ENCODE peak calls at places on chromosomes 7 and 10, in four cellular contexts. One of them, this sample, is unnamed.

GRCh38 chr10:103658049-103658577 is 164.6 kb downstream of the NEURL1 start:
- DNase-seq in K562: no peak
- DNase-seq in GM12878: no peak
- DNase-seq in H1: no peak
- DNase-seq in this sample: peak

GRCh38 chr7:1952169-1952760 is 280.5 kb downstream of the MAD1L1 start:
- DNase-seq in K562: no peak
- DNase-seq in GM12878: no peak
- DNase-seq in H1: no peak
- DNase-seq in this sample: no peak

GRCh38 chr7:101911011-101911799 is 93.8 kb downstream of the CUX1 start:
- DNase-seq in K562: no peak
- DNase-seq in GM12878: no peak
- DNase-seq in H1: no peak
- DNase-seq in this sample: no peak

GRCh38 chr7:13021566-13021965 is 334.1 kb downstream of the ARL4A start:
- DNase-seq in K562: no peak
- DNase-seq in GM12878: no peak
- DNase-seq in H1: no peak
- DNase-seq in this sample: peak

GRCh38 chr10:246431-246830 is 111.2 kb downstream of the ZMYND11 start:
- DNase-seq in K562: no peak
- DNase-seq in GM12878: no peak
- DNase-seq in H1: no peak
- DNase-seq in this sample: no peak

GRCh38 chr7:110484316-110484715 is 606.6 kb upstream of the LRRN3 start:
- DNase-seq in K562: no peak
- DNase-seq in GM12878: no peak
- DNase-seq in H1: no peak
- DNase-seq in this sample: no peak

GRCh38 chr10:21100190-21100589 is 203.1 kb upstream of the NEBL start:
- DNase-seq in K562: no peak
- DNase-seq in GM12878: no peak
- DNase-seq in H1: no peak
- DNase-seq in this sample: no peak

GRCh38 chr10:97643586-97643985 is 3.1 kb downstream of the PI4K2A start:
- DNase-seq in K562: no peak
- DNase-seq in GM12878: no peak
- DNase-seq in H1: no peak
- DNase-seq in this sample: no peak

GRCh38 chr10:75497997-75498797 is 66.8 kb downstream of the LRMDA start:
- DNase-seq in K562: no peak
- DNase-seq in GM12878: no peak
- DNase-seq in H1: no peak
- DNase-seq in this sample: no peak

GRCh38 chr7:1533255-1533568 is 2.7 kb downstream of the MAFK start:
- DNase-seq in K562: no peak
- DNase-seq in GM12878: no peak
- DNase-seq in H1: no peak
- DNase-seq in this sample: no peak

GRCh38 chr7:103447073-103447960 is 1.3 kb upstream of the SLC26A5 start:
- DNase-seq in K562: peak
- DNase-seq in GM12878: no peak
- DNase-seq in H1: peak
- DNase-seq in this sample: peak

GRCh38 chr7:17971392-17971791 is 31.1 kb upstream of the SNX13 start:
- DNase-seq in K562: no peak
- DNase-seq in GM12878: no peak
- DNase-seq in H1: no peak
- DNase-seq in this sample: no peak

GRCh38 chr7:72760602-72761001 is 67.4 kb downstream of the TYW1B start:
- DNase-seq in K562: no peak
- DNase-seq in GM12878: no peak
- DNase-seq in H1: no peak
- DNase-seq in this sample: no peak

GRCh38 chr10:117222552-117223412 is 18.1 kb upstream of the SLC18A2 start:
- DNase-seq in K562: no peak
- DNase-seq in GM12878: no peak
- DNase-seq in H1: no peak
- DNase-seq in this sample: no peak

GRCh38 chr10:33238643-33239042 is 95.8 kb downstream of the NRP1 start:
- DNase-seq in K562: no peak
- DNase-seq in GM12878: no peak
- DNase-seq in H1: no peak
- DNase-seq in this sample: no peak

GRCh38 chr7:104967088-104967487 is 46.9 kb upstream of the KMT2E start:
- DNase-seq in K562: peak
- DNase-seq in GM12878: no peak
- DNase-seq in H1: no peak
- DNase-seq in this sample: no peak

GRCh38 chr10:93600861-93601773 is at the start of gene RBP4:
- DNase-seq in K562: no peak
- DNase-seq in GM12878: no peak
- DNase-seq in H1: peak
- DNase-seq in this sample: peak

GRCh38 chr10:78359641-78360091 is 326.0 kb downstream of the RPS24 start:
- DNase-seq in K562: no peak
- DNase-seq in GM12878: no peak
- DNase-seq in H1: no peak
- DNase-seq in this sample: no peak

GRCh38 chr10:33612551-33612950 is 278.1 kb upstream of the NRP1 start:
- DNase-seq in K562: no peak
- DNase-seq in GM12878: no peak
- DNase-seq in H1: no peak
- DNase-seq in this sample: no peak

GRCh38 chr10:44516941-44517340 is 132.0 kb upstream of the CXCL12 start:
- DNase-seq in K562: no peak
- DNase-seq in GM12878: no peak
- DNase-seq in H1: no peak
- DNase-seq in this sample: no peak
- TF ChIP-seq CHD2 in K562: no peak
- TF ChIP-seq CHD2 in GM12878: no peak
- TF ChIP-seq CHD2 in H1: no peak
- TF ChIP-seq CHD2 in this sample: no peak

GRCh38 chr7:27213904-27214586 is 14.2 kb upstream of the HOXA13 start:
- DNase-seq in K562: no peak
- DNase-seq in GM12878: no peak
- DNase-seq in H1: no peak
- DNase-seq in this sample: no peak
- TF ChIP-seq EZH2 in K562: no peak
- TF ChIP-seq EZH2 in GM12878: no peak
- TF ChIP-seq EZH2 in H1: peak
- TF ChIP-seq EZH2 in this sample: no peak

DNA sequence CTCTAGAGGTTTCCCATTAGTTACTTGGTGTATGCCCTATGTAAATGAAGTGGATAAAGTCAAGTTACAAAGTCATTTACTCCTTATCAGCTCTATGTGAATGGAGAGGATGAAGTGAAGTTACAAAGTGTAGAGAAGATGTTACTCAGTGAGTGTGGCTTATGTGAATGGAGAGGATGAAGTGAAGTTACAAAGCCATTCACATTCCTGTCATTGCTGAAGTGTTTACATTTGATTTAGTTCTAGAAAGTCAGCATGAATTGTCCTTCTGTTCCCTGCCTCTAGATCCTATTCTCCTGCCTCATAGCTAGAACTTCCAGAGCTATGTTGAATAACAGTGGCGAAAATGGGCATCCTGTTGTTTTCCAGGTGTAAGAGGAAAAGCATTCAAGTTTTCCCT is 880.1 kb downstream of the DNAJB9 start:
- DNase-seq in K562: no peak
- DNase-seq in GM12878: no peak
- DNase-seq in H1: no peak
- DNase-seq in this sample: peak
- TF ChIP-seq CHD2 in K562: no peak
- TF ChIP-seq CHD2 in GM12878: no peak
- TF ChIP-seq CHD2 in H1: no peak
- TF ChIP-seq CHD2 in this sample: no peak

GRCh38 chr10:22783807-22784206 is 69.4 kb upstream of the PIP4K2A start:
- DNase-seq in K562: no peak
- DNase-seq in GM12878: no peak
- DNase-seq in H1: no peak
- DNase-seq in this sample: no peak
- TF ChIP-seq EZH2 in K562: no peak
- TF ChIP-seq EZH2 in GM12878: no peak
- TF ChIP-seq EZH2 in H1: no peak
- TF ChIP-seq EZH2 in this sample: no peak

GRCh38 chr7:41880107-41880506 is 177.2 kb upstream of the INHBA start:
- DNase-seq in K562: no peak
- DNase-seq in GM12878: no peak
- DNase-seq in H1: no peak
- DNase-seq in this sample: no peak
- TF ChIP-seq CHD2 in K562: no peak
- TF ChIP-seq CHD2 in GM12878: no peak
- TF ChIP-seq CHD2 in H1: no peak
- TF ChIP-seq CHD2 in this sample: no peak

GRCh38 chr7:139852482-139852845 is 23.4 kb downstream of the TBXAS1 start:
- DNase-seq in K562: no peak
- DNase-seq in GM12878: no peak
- DNase-seq in H1: no peak
- DNase-seq in this sample: peak

GRCh38 chr7:139853576-139854511 is 24.8 kb downstream of the TBXAS1 start:
- DNase-seq in K562: no peak
- DNase-seq in GM12878: no peak
- DNase-seq in H1: peak
- DNase-seq in this sample: no peak

GRCh38 chr7:139854803-139855497 is 25.9 kb downstream of the TBXAS1 start:
- DNase-seq in K562: no peak
- DNase-seq in GM12878: no peak
- DNase-seq in H1: peak
- DNase-seq in this sample: no peak

GRCh38 chr7:139857791-139858190 is 28.7 kb downstream of the TBXAS1 start:
- DNase-seq in K562: no peak
- DNase-seq in GM12878: no peak
- DNase-seq in H1: no peak
- DNase-seq in this sample: no peak

DNA sequence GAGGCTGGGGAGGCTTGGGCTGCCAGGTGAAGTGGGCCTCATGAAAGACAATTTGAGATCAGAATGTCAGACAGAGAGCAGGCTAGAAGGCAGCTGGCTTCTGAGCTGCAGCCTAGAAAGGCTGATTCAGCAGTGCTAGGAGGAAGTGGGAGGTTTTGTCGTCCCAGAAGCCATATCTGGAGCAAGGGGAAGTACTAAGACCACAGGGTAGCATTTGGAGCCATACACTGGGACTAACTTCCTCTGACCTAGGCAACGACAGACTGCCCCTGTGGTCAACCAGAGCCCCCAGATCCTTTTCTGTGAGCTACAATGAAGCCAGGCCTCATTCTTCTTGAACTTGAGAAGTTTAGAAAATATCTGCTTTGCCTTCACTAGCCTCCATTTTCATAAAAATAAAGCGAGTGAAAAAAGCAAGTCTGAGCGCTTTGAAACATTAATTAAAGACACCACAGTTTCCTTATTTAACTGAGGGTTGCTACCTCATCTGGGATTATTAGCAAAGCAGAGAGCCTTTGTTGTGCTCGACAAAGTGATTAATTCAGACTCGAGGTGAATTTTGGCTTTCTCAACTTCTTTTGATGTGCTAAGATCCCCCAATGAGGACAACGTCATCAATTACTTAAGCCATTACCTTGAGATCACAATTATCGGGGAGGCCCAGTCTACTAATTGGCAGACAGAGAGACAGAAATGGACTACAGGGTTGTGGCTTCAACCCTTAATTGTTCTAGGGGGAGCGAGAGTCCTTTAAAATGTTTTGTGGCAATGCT is 26.6 kb downstream of the TBXAS1 start:
- DNase-seq in K562: no peak
- DNase-seq in GM12878: peak
- DNase-seq in H1: peak
- DNase-seq in this sample: no peak
- TF ChIP-seq EZH2 in K562: no peak
- TF ChIP-seq EZH2 in GM12878: no peak
- TF ChIP-seq EZH2 in H1: no peak
- TF ChIP-seq EZH2 in this sample: no peak

DNA sequence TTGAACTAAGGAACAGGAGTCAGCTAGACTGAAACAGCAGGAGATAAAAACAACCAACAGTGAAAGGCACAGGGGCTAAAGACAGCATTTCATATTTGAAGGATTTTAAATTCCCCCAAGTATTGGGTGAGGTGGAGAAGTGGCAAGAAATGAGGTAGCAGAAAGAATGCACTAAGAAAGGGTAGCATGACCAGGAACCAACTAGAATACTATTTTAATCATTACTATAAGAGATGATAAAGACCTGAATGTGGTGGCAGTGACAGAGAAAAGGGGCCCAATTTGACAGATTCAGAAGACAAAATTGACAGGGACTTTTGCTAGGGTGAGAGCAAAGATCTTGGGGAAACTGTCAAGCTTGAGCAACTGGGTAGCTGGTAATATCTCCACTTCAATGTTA is 94.9 kb downstream of the ARHGAP12 start:
- DNase-seq in K562: no peak
- DNase-seq in GM12878: no peak
- DNase-seq in H1: no peak
- DNase-seq in this sample: no peak
- TF ChIP-seq CHD2 in K562: no peak
- TF ChIP-seq CHD2 in GM12878: no peak
- TF ChIP-seq CHD2 in H1: no peak
- TF ChIP-seq CHD2 in this sample: no peak

GRCh38 chr10:23075672-23076071 is 19.7 kb upstream of the MSRB2 start:
- DNase-seq in K562: no peak
- DNase-seq in GM12878: no peak
- DNase-seq in H1: no peak
- DNase-seq in this sample: no peak

GRCh38 chr10:23070819-23071218 is 24.6 kb upstream of the MSRB2 start:
- DNase-seq in K562: no peak
- DNase-seq in GM12878: peak
- DNase-seq in H1: no peak
- DNase-seq in this sample: no peak

GRCh38 chr10:23069019-23069665 is 26.2 kb upstream of the MSRB2 start:
- DNase-seq in K562: no peak
- DNase-seq in GM12878: peak
- DNase-seq in H1: no peak
- DNase-seq in this sample: no peak

GRCh38 chr10:23078114-23078513 is 17.3 kb upstream of the MSRB2 start:
- DNase-seq in K562: no peak
- DNase-seq in GM12878: no peak
- DNase-seq in H1: no peak
- DNase-seq in this sample: no peak

DNA sequence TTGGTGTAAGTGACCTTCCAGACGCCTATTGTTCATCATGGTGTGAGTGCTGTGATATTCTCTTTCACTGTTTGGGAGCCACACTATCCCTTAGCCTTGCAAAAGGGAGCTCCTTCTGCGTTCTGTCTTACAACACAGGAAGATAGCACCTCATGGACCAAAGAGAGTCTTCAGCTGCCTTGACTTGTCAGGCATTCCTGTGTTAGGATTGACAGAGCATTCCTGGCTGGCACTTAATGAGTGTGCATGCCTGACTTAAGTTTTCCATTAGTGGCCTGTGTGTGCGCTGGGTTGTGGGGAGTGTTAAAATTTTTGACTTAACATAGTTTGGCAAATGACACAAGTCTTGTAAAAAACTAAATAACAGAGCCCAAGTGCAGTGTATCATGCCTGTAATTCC is 21.9 kb upstream of the MSRB2 start:
- DNase-seq in K562: no peak
- DNase-seq in GM12878: no peak
- DNase-seq in H1: no peak
- DNase-seq in this sample: no peak
- TF ChIP-seq EZH2 in K562: no peak
- TF ChIP-seq EZH2 in GM12878: no peak
- TF ChIP-seq EZH2 in H1: no peak
- TF ChIP-seq EZH2 in this sample: no peak